ENCODE peak calls at places on chromosomes 5 and 9, in ten cellular contexts. E, B, C, J, T, G, Y, L, M and K are unnamed samples. For H3K4me1, the result is how much of the 10 kb centered on the place peaks cover.

GRCh38 chr5:112270299-112271293 is 148.5 kb downstream of the EPB41L4A start:
- DNase-seq in E (no peak), B (no peak), C (no peak), J (no peak), T (no peak), G (no peak), Y (no peak), L (no peak), M (no peak), K (no peak)

GRCh38 chr5:28402590-28403301 is 1364.4 kb upstream of the CDH9 start:
- DNase-seq in E (no peak), B (no peak), C (no peak), J (no peak), T (no peak), G (no peak), Y (no peak), L (no peak), M (no peak), K (no peak)

GRCh38 chr5:78405820-78406750 is 45.7 kb downstream of the SCAMP1 start:
- DNase-seq in E (no peak), B (no peak), C (no peak), J (peak), T (no peak), G (no peak), Y (no peak), L (no peak), M (no peak), K (no peak)

GRCh38 chr5:98768160-98769005 is 5.1 kb upstream of the RGMB start:
- DNase-seq in E (peak), B (no peak), C (no peak), J (no peak), T (peak), G (peak), Y (peak), L (peak), M (no peak), K (peak)

GRCh38 chr9:132697230-132697629 is 27.0 kb downstream of the GTF3C4 start:
- DNase-seq in E (no peak), B (no peak), C (peak), J (no peak), T (no peak), G (no peak), Y (no peak), L (no peak), M (no peak), K (no peak)

GRCh38 chr9:7452378-7452777 is 347.2 kb downstream of the DMAC1 start:
- DNase-seq in E (no peak), B (no peak), C (no peak), J (no peak), T (no peak), G (no peak), Y (no peak), L (no peak), M (no peak), K (no peak)

GRCh38 chr9:134027561-134027960 is 2.3 kb downstream of the BRD3OS start:
- DNase-seq in E (no peak), B (no peak), C (no peak), J (no peak), T (peak), G (no peak), Y (no peak), L (no peak), M (no peak), K (no peak)

GRCh38 chr5:172411423-172412111 is 42.8 kb downstream of the SH3PXD2B start:
- DNase-seq in E (no peak), B (no peak), C (no peak), J (no peak), T (no peak), G (no peak), Y (no peak), L (no peak), M (no peak), K (peak)

GRCh38 chr5:153816870-153817269 is 221.8 kb downstream of the FAM114A2 start:
- DNase-seq in E (no peak), B (no peak), C (no peak), J (no peak), T (no peak), G (no peak), Y (no peak), L (no peak), M (no peak), K (no peak)

GRCh38 chr5:108905818-108906217 is 158.1 kb downstream of the FER start:
- DNase-seq in E (no peak), B (no peak), C (no peak), J (no peak), T (no peak), G (no peak), Y (no peak), L (no peak), M (no peak), K (no peak)

GRCh38 chr5:57338068-57338848 is 144.4 kb downstream of the ACTBL2 start:
- DNase-seq in E (no peak), B (no peak), C (peak), J (no peak), T (no peak), G (no peak), Y (no peak), L (no peak), M (no peak), K (no peak)

GRCh38 chr9:68416891-68417570 is 60.6 kb downstream of the PGM5 start:
- DNase-seq in E (no peak), B (no peak), C (peak), J (no peak), T (no peak), G (no peak), Y (no peak), L (no peak), M (no peak), K (no peak)

GRCh38 chr9:31519826-31520225 is 864.6 kb upstream of the ACO1 start:
- DNase-seq in E (no peak), B (no peak), C (no peak), J (no peak), T (no peak), G (no peak), Y (no peak), L (no peak), M (no peak), K (no peak)

GRCh38 chr9:101629624-101630023 is 34.9 kb upstream of the PPP3R2 start:
- DNase-seq in E (no peak), B (no peak), C (no peak), J (no peak), T (no peak), G (no peak), Y (no peak), L (no peak), M (no peak), K (no peak)

GRCh38 chr5:149646564-149646963 is 65.3 kb downstream of the ARHGEF37 start:
- DNase-seq in E (no peak), B (no peak), C (no peak), J (no peak), T (no peak), G (no peak), Y (no peak), L (no peak), M (no peak), K (no peak)

GRCh38 chr5:1594336-1595106 is 70.8 kb upstream of the LPCAT1 start:
- DNase-seq in E (peak), B (peak), C (peak), J (peak), T (peak), G (peak), Y (peak), L (peak), M (peak), K (peak)
- TF ChIP-seq POLR2A in E (no peak), B (no peak), C (peak), J (peak), T (no peak), G (no peak), Y (peak), L (no peak), M (no peak), K (no peak)

DNA sequence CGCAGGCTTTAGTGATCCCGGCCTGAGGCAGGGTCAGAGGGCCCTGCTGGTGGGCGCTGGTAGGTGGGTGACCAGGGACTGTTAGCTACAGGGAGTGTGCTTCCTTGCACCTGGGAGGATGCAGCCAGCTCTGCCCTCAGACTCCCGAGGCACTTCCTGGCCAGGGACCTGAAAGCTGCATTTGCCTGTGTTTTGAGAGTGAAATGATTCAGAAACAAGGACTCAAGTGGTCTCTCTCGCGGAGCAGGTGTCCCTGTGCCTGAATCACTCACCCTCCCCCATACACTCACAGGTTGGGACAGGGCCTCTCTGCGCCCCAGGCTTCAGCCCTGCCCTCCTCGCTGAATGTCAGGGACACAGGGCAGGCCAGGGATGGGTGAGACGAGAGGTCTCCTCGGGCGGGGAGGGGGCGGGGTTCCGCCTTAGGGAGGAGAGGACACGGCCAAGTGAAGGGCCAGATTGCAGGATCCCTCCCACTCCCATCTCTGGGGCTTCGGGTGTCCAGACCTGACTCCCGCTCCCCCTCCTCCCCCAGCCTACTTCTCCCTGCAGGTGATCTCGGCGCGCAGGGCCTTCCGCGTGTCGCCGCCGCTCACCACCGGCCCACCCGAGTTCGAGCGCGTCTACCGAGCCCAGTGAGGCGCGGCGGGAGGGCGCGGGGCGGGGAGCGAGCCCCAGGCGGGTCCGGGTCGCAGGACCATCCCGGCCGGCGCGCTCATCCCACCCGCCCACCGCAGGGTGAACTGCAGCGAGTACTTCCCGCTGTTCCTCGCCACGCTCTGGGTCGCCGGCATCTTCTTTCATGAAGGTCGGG is 1.5 kb downstream of the LTC4S start:
- DNase-seq in E (peak), B (peak), C (no peak), J (no peak), T (peak), G (peak), Y (peak), L (peak), M (no peak), K (no peak)
- H3K4me1 ChIP-seq in E (under half), B (under half), C (under half), J (under half), T (half or more), G (half or more), Y (under half), L (half or more), M (under half), K (under half)

DNA sequence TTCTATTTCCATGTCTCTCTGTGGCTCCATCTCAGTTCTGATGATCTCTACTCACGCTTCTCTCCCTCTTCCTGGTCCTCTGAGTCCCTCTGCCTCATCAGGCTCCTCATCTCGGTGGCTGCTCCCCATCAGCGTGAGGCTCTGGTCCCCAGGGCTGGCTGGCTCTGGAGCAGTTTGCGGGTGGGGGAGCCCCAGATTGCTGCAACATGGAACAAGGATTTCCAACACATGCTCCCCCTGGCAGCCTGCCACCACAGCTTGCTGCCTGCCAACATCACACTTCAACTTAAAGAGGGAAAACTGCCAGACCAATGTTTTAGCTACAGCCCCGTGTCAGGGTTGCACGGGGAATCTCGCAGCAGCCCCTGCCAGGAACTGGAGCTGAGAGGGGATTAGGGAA is 77.2 kb upstream of the NEK6 start:
- DNase-seq in E (peak), B (peak), C (no peak), J (no peak), T (no peak), G (peak), Y (no peak), L (no peak), M (no peak), K (peak)
- TF ChIP-seq POLR2AphosphoS5 in E (no peak), B (no peak), C (no peak), J (no peak), T (no peak), G (no peak), Y (no peak), L (no peak), M (no peak), K (no peak)

GRCh38 chr9:20023237-20023928 is 234.5 kb upstream of the SLC24A2 start:
- DNase-seq in E (no peak), B (no peak), C (no peak), J (no peak), T (no peak), G (no peak), Y (no peak), L (no peak), M (no peak), K (no peak)
- TF ChIP-seq POLR2A in E (no peak), B (no peak), C (no peak), J (no peak), T (no peak), G (no peak), Y (no peak), L (no peak), M (no peak), K (no peak)

GRCh38 chr9:124291801-124292396 is 34.1 kb downstream of the NEK6 start:
- DNase-seq in E (no peak), B (no peak), C (no peak), J (peak), T (peak), G (peak), Y (no peak), L (no peak), M (no peak), K (peak)

GRCh38 chr9:124286292-124286931 is 28.7 kb downstream of the NEK6 start:
- DNase-seq in E (peak), B (no peak), C (peak), J (peak), T (no peak), G (peak), Y (no peak), L (no peak), M (no peak), K (peak)

GRCh38 chr9:124290743-124291554 is 33.2 kb downstream of the NEK6 start:
- DNase-seq in E (no peak), B (no peak), C (no peak), J (no peak), T (no peak), G (no peak), Y (no peak), L (no peak), M (no peak), K (no peak)

GRCh38 chr9:124292696-124293593 is 35.2 kb downstream of the NEK6 start:
- DNase-seq in E (no peak), B (no peak), C (no peak), J (no peak), T (no peak), G (no peak), Y (no peak), L (no peak), M (no peak), K (no peak)

DNA sequence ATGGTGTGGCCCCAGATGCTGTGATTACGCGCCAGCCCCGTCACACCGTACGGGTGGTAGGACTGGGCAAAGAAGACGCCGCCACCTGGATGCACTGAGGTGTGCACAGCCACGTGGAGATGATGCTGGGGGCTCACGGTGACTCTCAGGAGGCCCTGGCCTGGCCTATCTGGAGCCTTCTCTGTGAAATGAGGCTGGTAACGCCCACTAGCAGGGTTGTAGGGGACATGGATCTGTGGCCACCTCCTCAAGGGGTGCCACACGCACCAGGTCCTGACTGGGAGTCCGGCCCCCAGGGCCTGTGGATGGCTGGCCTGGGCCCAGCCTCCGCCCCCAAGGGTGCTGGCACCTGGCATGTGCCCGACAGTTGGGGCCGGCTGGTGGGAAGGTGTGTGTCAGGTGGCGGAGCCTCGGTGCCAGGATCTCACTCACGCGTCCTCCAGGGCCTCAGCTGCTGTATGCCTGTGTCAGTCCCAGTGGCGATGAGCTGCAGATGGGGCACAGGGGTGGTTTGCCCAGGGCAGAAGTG is 32.4 kb downstream of the NEK6 start:
- DNase-seq in E (peak), B (no peak), C (no peak), J (no peak), T (peak), G (no peak), Y (no peak), L (no peak), M (no peak), K (peak)
- H3K4me1 ChIP-seq in E (half or more), B (under half), C (under half), J (half or more), T (half or more), G (half or more), Y (under half), L (half or more), M (under half), K (under half)

GRCh38 chr9:124870723-124871122 is 8.8 kb downstream of the ARPC5L start:
- DNase-seq in E (no peak), B (no peak), C (no peak), J (no peak), T (no peak), G (no peak), Y (no peak), L (no peak), M (no peak), K (no peak)
- TF ChIP-seq POLR2AphosphoS5 in E (no peak), B (no peak), C (no peak), J (no peak), T (no peak), G (no peak), Y (no peak), L (no peak), M (no peak), K (no peak)

DNA sequence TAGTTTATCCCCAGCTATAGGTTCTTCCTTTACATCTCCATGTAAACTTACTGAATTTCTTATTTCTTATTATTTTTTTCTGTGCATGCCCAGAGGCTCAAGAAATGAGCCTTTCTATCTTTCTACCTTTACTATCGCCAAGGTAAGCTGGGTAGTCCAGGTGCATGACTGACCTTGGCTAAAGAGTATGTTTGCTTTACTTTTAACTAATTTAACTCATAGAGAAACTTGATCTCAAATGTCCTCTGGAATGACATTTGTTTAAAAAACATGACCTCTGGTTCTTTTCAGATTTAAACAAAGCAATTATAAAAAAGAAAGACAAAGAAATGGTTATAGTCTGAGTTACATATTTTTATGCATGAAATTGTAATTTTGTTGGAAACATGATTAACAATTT is 397 bp downstream of the C6 start:
- DNase-seq in E (no peak), B (no peak), C (no peak), J (no peak), T (no peak), G (no peak), Y (no peak), L (no peak), M (no peak), K (no peak)
- TF ChIP-seq POLR2A in E (no peak), B (no peak), C (no peak), J (no peak), T (no peak), G (no peak), Y (no peak), L (no peak), M (no peak), K (no peak)

GRCh38 chr9:37967681-37968080 is 63.8 kb upstream of the SLC25A51 start:
- DNase-seq in E (no peak), B (no peak), C (no peak), J (no peak), T (peak), G (no peak), Y (no peak), L (no peak), M (no peak), K (no peak)

GRCh38 chr9:37967272-37967581 is 63.3 kb upstream of the SLC25A51 start:
- DNase-seq in E (no peak), B (no peak), C (no peak), J (no peak), T (no peak), G (no peak), Y (no peak), L (no peak), M (no peak), K (no peak)

GRCh38 chr9:37965116-37965515 is 61.2 kb upstream of the SLC25A51 start:
- DNase-seq in E (no peak), B (no peak), C (no peak), J (no peak), T (no peak), G (no peak), Y (no peak), L (no peak), M (no peak), K (no peak)

GRCh38 chr9:37968228-37968672 is 64.3 kb upstream of the SLC25A51 start:
- DNase-seq in E (no peak), B (no peak), C (no peak), J (no peak), T (no peak), G (no peak), Y (no peak), L (no peak), M (no peak), K (peak)

GRCh38 chr9:37966443-37967271 is 62.7 kb upstream of the SLC25A51 start:
- DNase-seq in E (peak), B (no peak), C (no peak), J (no peak), T (peak), G (peak), Y (no peak), L (no peak), M (no peak), K (peak)
- H3K4me1 ChIP-seq in E (half or more), B (under half), C (half or more), J (under half), T (under half), G (half or more), Y (under half), L (half or more), M (under half), K (under half)

GRCh38 chr5:131396015-131396414 is 132.2 kb downstream of the CDC42SE2 start:
- DNase-seq in E (no peak), B (no peak), C (no peak), J (no peak), T (no peak), G (no peak), Y (no peak), L (no peak), M (no peak), K (no peak)
- TF ChIP-seq POLR2AphosphoS5 in E (no peak), B (no peak), C (no peak), J (no peak), T (no peak), G (no peak), Y (no peak), L (no peak), M (no peak), K (no peak)